ENCODE peak calls at places on chromosomes 1 and 21, in five cellular contexts. One of them, this sample, is unnamed.

GRCh38 chr1:167564592-167564991 is 11.0 kb upstream of the CREG1 start:
- DNase-seq in mammary epithelial cell: peak
- DNase-seq in fibroblast of lung: no peak
- DNase-seq in MM.1S: no peak
- DNase-seq in GM23248: peak
- DNase-seq in this sample: peak

GRCh38 chr1:240107058-240107684 is 15.5 kb downstream of the FMN2 start:
- DNase-seq in mammary epithelial cell: no peak
- DNase-seq in fibroblast of lung: peak
- DNase-seq in MM.1S: no peak
- DNase-seq in GM23248: peak
- DNase-seq in this sample: no peak

GRCh38 chr1:30135729-30136128 is 587.7 kb downstream of the MATN1 start:
- DNase-seq in mammary epithelial cell: no peak
- DNase-seq in fibroblast of lung: no peak
- DNase-seq in MM.1S: no peak
- DNase-seq in GM23248: no peak
- DNase-seq in this sample: no peak

GRCh38 chr1:156664949-156665411 is 12.2 kb downstream of the NES start:
- DNase-seq in mammary epithelial cell: no peak
- DNase-seq in fibroblast of lung: peak
- DNase-seq in MM.1S: peak
- DNase-seq in GM23248: peak
- DNase-seq in this sample: no peak

GRCh38 chr1:17279001-17279830 is 28.8 kb upstream of the PADI4 start:
- DNase-seq in mammary epithelial cell: no peak
- DNase-seq in fibroblast of lung: no peak
- DNase-seq in MM.1S: no peak
- DNase-seq in GM23248: no peak
- DNase-seq in this sample: no peak

GRCh38 chr1:24065314-24065713 is 46.6 kb downstream of the MYOM3 start:
- DNase-seq in mammary epithelial cell: no peak
- DNase-seq in fibroblast of lung: no peak
- DNase-seq in MM.1S: no peak
- DNase-seq in GM23248: no peak
- DNase-seq in this sample: no peak

GRCh38 chr1:67814121-67814772 is 19.0 kb downstream of the GNG12 start:
- DNase-seq in mammary epithelial cell: no peak
- DNase-seq in fibroblast of lung: peak
- DNase-seq in MM.1S: no peak
- DNase-seq in GM23248: peak
- DNase-seq in this sample: no peak

GRCh38 chr1:10459185-10459584 is 9.4 kb downstream of the CORT start:
- DNase-seq in mammary epithelial cell: peak
- DNase-seq in fibroblast of lung: peak
- DNase-seq in MM.1S: no peak
- DNase-seq in GM23248: peak
- DNase-seq in this sample: no peak

GRCh38 chr1:82979593-82980230 is 1019.2 kb downstream of the TTLL7 start:
- DNase-seq in mammary epithelial cell: no peak
- DNase-seq in fibroblast of lung: no peak
- DNase-seq in MM.1S: peak
- DNase-seq in GM23248: no peak
- DNase-seq in this sample: peak

GRCh38 chr1:67682659-67683197 is 2.3 kb upstream of the GADD45A start:
- DNase-seq in mammary epithelial cell: peak
- DNase-seq in fibroblast of lung: peak
- DNase-seq in MM.1S: no peak
- DNase-seq in GM23248: peak
- DNase-seq in this sample: no peak

GRCh38 chr21:32712043-32712442 is 15.8 kb downstream of the SYNJ1 start:
- DNase-seq in mammary epithelial cell: no peak
- DNase-seq in fibroblast of lung: no peak
- DNase-seq in MM.1S: peak
- DNase-seq in GM23248: no peak
- DNase-seq in this sample: peak

GRCh38 chr1:231065510-231066241 is 25.6 kb upstream of the FAM89A start:
- DNase-seq in mammary epithelial cell: no peak
- DNase-seq in fibroblast of lung: no peak
- DNase-seq in MM.1S: no peak
- DNase-seq in GM23248: no peak
- DNase-seq in this sample: no peak

GRCh38 chr21:41933259-41934079 is 20.3 kb downstream of the C2CD2 start:
- DNase-seq in mammary epithelial cell: peak
- DNase-seq in fibroblast of lung: peak
- DNase-seq in MM.1S: no peak
- DNase-seq in GM23248: peak
- DNase-seq in this sample: no peak

GRCh38 chr1:53325326-53326087 is 2.4 kb downstream of the LRP8 start:
- DNase-seq in mammary epithelial cell: no peak
- DNase-seq in fibroblast of lung: no peak
- DNase-seq in MM.1S: peak
- DNase-seq in GM23248: no peak
- DNase-seq in this sample: no peak

GRCh38 chr1:87113313-87113712 is 198.9 kb downstream of the HS2ST1 start:
- DNase-seq in mammary epithelial cell: no peak
- DNase-seq in fibroblast of lung: peak
- DNase-seq in MM.1S: no peak
- DNase-seq in GM23248: peak
- DNase-seq in this sample: no peak

GRCh38 chr1:219031821-219032220 is 141.9 kb upstream of the LYPLAL1 start:
- DNase-seq in mammary epithelial cell: peak
- DNase-seq in fibroblast of lung: no peak
- DNase-seq in MM.1S: no peak
- DNase-seq in GM23248: no peak
- DNase-seq in this sample: no peak

GRCh38 chr21:29360799-29361765 is 62.4 kb downstream of the BACH1 start:
- DNase-seq in mammary epithelial cell: peak
- DNase-seq in fibroblast of lung: no peak
- DNase-seq in MM.1S: no peak
- DNase-seq in GM23248: no peak
- DNase-seq in this sample: peak

GRCh38 chr21:43333301-43334062 is 93.4 kb downstream of the SIK1 start:
- DNase-seq in mammary epithelial cell: peak
- DNase-seq in fibroblast of lung: peak
- DNase-seq in MM.1S: no peak
- DNase-seq in GM23248: peak
- DNase-seq in this sample: no peak

GRCh38 chr1:154431586-154432373 is 26.6 kb downstream of the IL6R start:
- DNase-seq in mammary epithelial cell: peak
- DNase-seq in fibroblast of lung: peak
- DNase-seq in MM.1S: no peak
- DNase-seq in GM23248: peak
- DNase-seq in this sample: no peak

GRCh38 chr21:29299906-29300546 is 1.3 kb downstream of the BACH1 start:
- DNase-seq in mammary epithelial cell: peak
- DNase-seq in fibroblast of lung: peak
- DNase-seq in MM.1S: peak
- DNase-seq in GM23248: peak
- DNase-seq in this sample: peak

GRCh38 chr1:48043524-48043923 is 46.3 kb upstream of the TRABD2B start:
- DNase-seq in mammary epithelial cell: peak
- DNase-seq in fibroblast of lung: no peak
- DNase-seq in MM.1S: no peak
- DNase-seq in GM23248: no peak
- DNase-seq in this sample: no peak

GRCh38 chr1:211901945-211902344 is 71.4 kb upstream of the LPGAT1 start:
- DNase-seq in mammary epithelial cell: no peak
- DNase-seq in fibroblast of lung: no peak
- DNase-seq in MM.1S: no peak
- DNase-seq in GM23248: no peak
- DNase-seq in this sample: no peak

GRCh38 chr1:93304716-93305138 is 41.0 kb upstream of the DR1 start:
- DNase-seq in mammary epithelial cell: peak
- DNase-seq in fibroblast of lung: peak
- DNase-seq in MM.1S: peak
- DNase-seq in GM23248: peak
- DNase-seq in this sample: peak

GRCh38 chr1:7857951-7858350 is 5.1 kb upstream of the UTS2 start:
- DNase-seq in mammary epithelial cell: no peak
- DNase-seq in fibroblast of lung: no peak
- DNase-seq in MM.1S: no peak
- DNase-seq in GM23248: no peak
- DNase-seq in this sample: no peak

GRCh38 chr1:38418195-38419030 is 371.8 kb upstream of the POU3F1 start:
- DNase-seq in mammary epithelial cell: no peak
- DNase-seq in fibroblast of lung: no peak
- DNase-seq in MM.1S: no peak
- DNase-seq in GM23248: no peak
- DNase-seq in this sample: no peak

GRCh38 chr1:170664828-170665617 is 1.1 kb downstream of the PRRX1 start:
- DNase-seq in mammary epithelial cell: peak
- DNase-seq in fibroblast of lung: peak
- DNase-seq in MM.1S: no peak
- DNase-seq in GM23248: peak
- DNase-seq in this sample: no peak

GRCh38 chr1:200198247-200198646 is 170.7 kb downstream of the NR5A2 start:
- DNase-seq in mammary epithelial cell: no peak
- DNase-seq in fibroblast of lung: no peak
- DNase-seq in MM.1S: no peak
- DNase-seq in GM23248: no peak
- DNase-seq in this sample: no peak

GRCh38 chr1:239421810-239422209 is 35.4 kb downstream of the CHRM3 start:
- DNase-seq in mammary epithelial cell: no peak
- DNase-seq in fibroblast of lung: no peak
- DNase-seq in MM.1S: no peak
- DNase-seq in GM23248: no peak
- DNase-seq in this sample: no peak

GRCh38 chr1:6822530-6823359 is 37.5 kb downstream of the CAMTA1 start:
- DNase-seq in mammary epithelial cell: no peak
- DNase-seq in fibroblast of lung: no peak
- DNase-seq in MM.1S: peak
- DNase-seq in GM23248: no peak
- DNase-seq in this sample: no peak

DNA sequence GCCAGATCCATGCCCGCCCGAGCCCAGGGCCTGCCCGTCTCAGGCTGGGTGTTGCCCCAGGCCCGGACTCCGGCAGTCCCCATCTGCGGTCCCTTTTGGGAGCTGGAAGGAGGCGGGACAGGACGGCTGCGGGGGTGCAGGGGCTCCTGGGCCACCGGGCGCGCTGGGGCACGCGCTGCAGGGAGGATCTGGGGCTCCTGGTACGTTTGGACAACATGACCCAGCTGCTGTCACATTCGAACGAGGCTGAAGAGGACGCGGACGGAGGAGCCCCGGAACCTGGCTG is 6.6 kb upstream of the CALML6 start:
- DNase-seq in mammary epithelial cell: peak
- DNase-seq in fibroblast of lung: peak
- DNase-seq in MM.1S: no peak
- DNase-seq in GM23248: no peak
- DNase-seq in this sample: no peak
- H2AFZ ChIP-seq in mammary epithelial cell: peak
- H2AFZ ChIP-seq in fibroblast of lung: peak
- H2AFZ ChIP-seq in MM.1S: peak
- H2AFZ ChIP-seq in GM23248: peak
- H2AFZ ChIP-seq in this sample: peak

DNA sequence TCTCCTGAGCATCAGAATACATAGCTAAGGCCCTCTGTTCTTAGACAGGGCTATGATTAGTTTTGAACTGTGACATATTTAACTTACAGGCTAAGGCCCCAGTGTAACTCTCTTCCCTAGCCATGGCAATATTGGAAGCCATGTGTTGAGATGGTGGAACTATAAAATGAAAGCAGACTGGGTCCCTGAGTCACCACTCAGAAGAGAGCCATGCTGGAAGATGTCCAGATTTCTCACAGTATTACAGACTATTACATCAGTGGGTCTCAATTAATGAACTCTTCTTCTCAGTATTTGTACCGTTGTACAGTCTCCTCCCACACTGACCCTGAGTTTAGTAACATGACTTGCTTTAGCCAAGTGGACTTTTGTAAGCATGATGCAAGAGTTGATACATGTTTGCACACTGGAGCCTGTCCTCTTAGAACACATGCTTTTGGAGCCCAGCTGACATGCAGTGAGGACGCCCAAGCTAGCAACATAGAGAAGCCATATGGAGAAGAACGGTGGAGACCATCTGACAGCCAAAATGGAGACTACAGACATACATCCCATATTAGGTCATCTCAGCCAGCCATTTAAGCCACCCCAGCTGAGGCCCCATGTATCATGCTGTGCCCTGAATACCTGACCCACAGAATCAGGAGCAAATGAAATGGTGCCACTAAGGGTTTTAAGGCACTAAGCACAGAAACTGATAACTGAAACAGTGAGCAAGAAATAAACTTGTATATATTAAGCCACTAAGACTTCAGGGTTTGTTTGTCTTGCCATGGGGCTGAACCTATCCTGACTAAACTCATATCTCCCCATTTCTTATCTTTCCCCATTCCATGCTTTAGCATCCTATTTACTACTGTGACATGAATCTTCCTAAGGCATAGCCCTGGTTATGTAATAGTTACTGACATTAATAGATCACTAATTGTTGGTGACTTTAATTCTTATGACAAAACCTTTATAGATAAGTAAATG is 24.4 kb downstream of the TBX15 start:
- DNase-seq in mammary epithelial cell: peak
- DNase-seq in fibroblast of lung: peak
- DNase-seq in MM.1S: no peak
- DNase-seq in GM23248: peak
- DNase-seq in this sample: no peak
- H3K4me3 ChIP-seq in mammary epithelial cell: no peak
- H3K4me3 ChIP-seq in fibroblast of lung: no peak
- H3K4me3 ChIP-seq in MM.1S: no peak
- H3K4me3 ChIP-seq in GM23248: no peak
- H3K4me3 ChIP-seq in this sample: no peak

DNA sequence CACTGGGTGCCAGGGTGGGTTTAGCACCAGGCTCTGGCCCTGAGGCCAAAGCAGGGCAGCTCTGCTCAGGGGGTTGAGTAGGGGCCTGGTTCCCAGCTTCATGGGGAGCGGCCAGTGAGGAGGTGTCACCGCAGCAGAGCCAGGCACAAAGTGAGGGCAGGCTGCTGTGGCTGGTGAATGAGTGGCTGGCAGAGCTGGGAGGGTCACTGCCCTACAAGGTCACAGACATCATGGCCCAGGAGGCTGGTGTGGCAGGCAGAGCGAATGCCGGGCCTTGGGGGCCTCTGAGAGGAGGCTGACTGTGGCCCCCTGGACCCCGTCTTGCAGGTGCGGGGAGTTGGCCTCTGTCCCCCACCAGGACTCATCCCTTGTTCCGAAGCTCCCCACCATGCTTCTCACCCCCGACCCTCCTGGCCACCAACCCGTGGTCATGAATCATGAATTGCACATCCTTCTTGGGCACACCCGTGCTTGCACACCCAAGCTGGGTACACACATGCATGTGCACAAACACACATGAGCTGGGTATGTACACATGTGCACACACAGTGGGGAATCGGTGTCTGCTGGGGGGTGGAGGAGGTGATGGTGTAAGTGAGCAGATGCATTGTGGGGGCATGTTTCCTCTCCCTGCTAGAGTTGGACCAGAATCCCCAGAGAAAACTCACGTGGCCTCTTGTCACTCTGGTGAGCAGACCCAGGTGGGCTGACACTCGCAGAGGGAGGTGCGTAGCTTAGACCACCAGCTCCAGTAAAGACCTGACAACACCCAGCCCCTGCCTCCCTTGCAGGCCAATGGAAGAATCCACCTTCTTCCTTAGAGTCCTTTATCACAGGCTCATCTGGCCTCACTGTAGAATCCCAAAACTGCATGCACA is 4.8 kb upstream of the GNB1 start:
- DNase-seq in mammary epithelial cell: no peak
- DNase-seq in fibroblast of lung: no peak
- DNase-seq in MM.1S: no peak
- DNase-seq in GM23248: no peak
- DNase-seq in this sample: peak
- H3K4me2 ChIP-seq in mammary epithelial cell: no peak
- H3K4me2 ChIP-seq in fibroblast of lung: no peak
- H3K4me2 ChIP-seq in MM.1S: no peak
- H3K4me2 ChIP-seq in GM23248: no peak
- H3K4me2 ChIP-seq in this sample: peak

GRCh38 chr1:233042834-233043233 is 92.4 kb downstream of the NTPCR start:
- DNase-seq in mammary epithelial cell: no peak
- DNase-seq in fibroblast of lung: no peak
- DNase-seq in MM.1S: no peak
- DNase-seq in GM23248: no peak
- DNase-seq in this sample: no peak
- H2AFZ ChIP-seq in mammary epithelial cell: no peak
- H2AFZ ChIP-seq in fibroblast of lung: no peak
- H2AFZ ChIP-seq in MM.1S: no peak
- H2AFZ ChIP-seq in GM23248: no peak
- H2AFZ ChIP-seq in this sample: no peak